ENCODE peak calls at places on chromosomes 11 and 22, in seven cellular contexts. G, F, Y, W, O, B and H are unnamed samples.

GRCh38 chr11:126410649-126411048 is 55.2 kb downstream of the ST3GAL4 start:
- DNase-seq in G (peak), F (no peak), Y (no peak), W (peak), O (no peak), B (no peak), H (no peak)

GRCh38 chr22:41273128-41273527 is 12.9 kb downstream of the RANGAP1 start:
- DNase-seq in G (no peak), F (no peak), Y (no peak), W (no peak), O (no peak), B (no peak), H (no peak)

GRCh38 chr22:27386186-27386585 is 415.4 kb downstream of the MN1 start:
- DNase-seq in G (no peak), F (no peak), Y (no peak), W (peak), O (no peak), B (no peak), H (no peak)

GRCh38 chr11:123145220-123145619 is 49.8 kb downstream of the CLMP start:
- DNase-seq in G (peak), F (no peak), Y (no peak), W (no peak), O (no peak), B (peak), H (no peak)

GRCh38 chr22:33639588-33640254 is 280.6 kb downstream of the LARGE1 start:
- DNase-seq in G (no peak), F (no peak), Y (no peak), W (no peak), O (no peak), B (no peak), H (no peak)

GRCh38 chr11:120629407-120629806 is 117.9 kb downstream of the GRIK4 start:
- DNase-seq in G (no peak), F (no peak), Y (no peak), W (no peak), O (no peak), B (no peak), H (no peak)

GRCh38 chr11:80816454-80816847 is 1375.6 kb upstream of the TENM4 start:
- DNase-seq in G (no peak), F (no peak), Y (no peak), W (no peak), O (no peak), B (no peak), H (no peak)

GRCh38 chr11:87804176-87804575 is 371.1 kb downstream of the RAB38 start:
- DNase-seq in G (no peak), F (no peak), Y (no peak), W (no peak), O (no peak), B (no peak), H (no peak)

GRCh38 chr11:72238492-72239295 is 5.3 kb downstream of the PHOX2A start:
- DNase-seq in G (no peak), F (peak), Y (no peak), W (no peak), O (peak), B (no peak), H (peak)

GRCh38 chr22:23534851-23535717 is 45.0 kb downstream of the IGLL1 start:
- DNase-seq in G (peak), F (no peak), Y (no peak), W (no peak), O (no peak), B (no peak), H (no peak)

GRCh38 chr11:23021287-23021863 is 161.1 kb upstream of the CCDC179 start:
- DNase-seq in G (no peak), F (no peak), Y (peak), W (no peak), O (peak), B (peak), H (peak)

GRCh38 chr11:9815486-9816136 is 151.7 kb downstream of the SWAP70 start:
- DNase-seq in G (no peak), F (no peak), Y (no peak), W (no peak), O (no peak), B (no peak), H (no peak)

GRCh38 chr11:119843760-119844330 is 114.8 kb upstream of the NECTIN1 start:
- DNase-seq in G (no peak), F (no peak), Y (no peak), W (no peak), O (no peak), B (no peak), H (no peak)

GRCh38 chr11:46936138-46937110 is at the start of gene CSTPP1:
- DNase-seq in G (peak), F (peak), Y (peak), W (peak), O (peak), B (peak), H (peak)

GRCh38 chr11:61675826-61676225 is 4.4 kb upstream of the DAGLA start:
- DNase-seq in G (peak), F (no peak), Y (no peak), W (no peak), O (no peak), B (no peak), H (no peak)

GRCh38 chr22:37259540-37260029 is 15.5 kb upstream of the RAC2 start:
- DNase-seq in G (no peak), F (no peak), Y (peak), W (no peak), O (peak), B (no peak), H (no peak)

GRCh38 chr11:36071917-36072500 is 128.1 kb downstream of the LDLRAD3 start:
- DNase-seq in G (no peak), F (no peak), Y (no peak), W (no peak), O (no peak), B (no peak), H (no peak)

GRCh38 chr11:10373929-10374328 is 69.1 kb downstream of the ADM start:
- DNase-seq in G (no peak), F (no peak), Y (no peak), W (no peak), O (no peak), B (no peak), H (no peak)

GRCh38 chr11:30522825-30523224 is 63.3 kb downstream of the MPPED2 start:
- DNase-seq in G (no peak), F (no peak), Y (no peak), W (no peak), O (peak), B (no peak), H (no peak)

GRCh38 chr11:126431401-126432064 is 76.0 kb downstream of the ST3GAL4 start:
- DNase-seq in G (peak), F (peak), Y (no peak), W (peak), O (no peak), B (no peak), H (no peak)

GRCh38 chr11:35951659-35952058 is 7.8 kb downstream of the LDLRAD3 start:
- DNase-seq in G (no peak), F (no peak), Y (no peak), W (no peak), O (no peak), B (no peak), H (no peak)

GRCh38 chr22:39136317-39136716 is 16.2 kb downstream of the CBX7 start:
- DNase-seq in G (no peak), F (no peak), Y (no peak), W (no peak), O (no peak), B (no peak), H (no peak)

GRCh38 chr11:131656839-131657211 is 286.4 kb downstream of the NTM start:
- DNase-seq in G (no peak), F (no peak), Y (no peak), W (no peak), O (peak), B (no peak), H (no peak)

GRCh38 chr11:118155781-118156530 is 3.3 kb upstream of the SCN4B start:
- DNase-seq in G (no peak), F (no peak), Y (no peak), W (no peak), O (no peak), B (no peak), H (no peak)

GRCh38 chr11:134033696-134034491 is 35.0 kb upstream of the JAM3 start:
- DNase-seq in G (peak), F (peak), Y (peak), W (peak), O (peak), B (peak), H (peak)

GRCh38 chr11:85694385-85694980 is 8.5 kb upstream of the CCDC89 start:
- DNase-seq in G (no peak), F (no peak), Y (no peak), W (no peak), O (no peak), B (no peak), H (peak)

GRCh38 chr11:44658451-44658850 is 68.3 kb upstream of the TSPAN18 start:
- DNase-seq in G (no peak), F (no peak), Y (peak), W (peak), O (peak), B (no peak), H (peak)

GRCh38 chr11:13603661-13604060 is 64.8 kb upstream of the FAR1 start:
- DNase-seq in G (no peak), F (no peak), Y (no peak), W (no peak), O (no peak), B (no peak), H (no peak)

GRCh38 chr11:13606701-13607100 is 61.8 kb upstream of the FAR1 start:
- DNase-seq in G (no peak), F (no peak), Y (no peak), W (no peak), O (no peak), B (no peak), H (no peak)

DNA sequence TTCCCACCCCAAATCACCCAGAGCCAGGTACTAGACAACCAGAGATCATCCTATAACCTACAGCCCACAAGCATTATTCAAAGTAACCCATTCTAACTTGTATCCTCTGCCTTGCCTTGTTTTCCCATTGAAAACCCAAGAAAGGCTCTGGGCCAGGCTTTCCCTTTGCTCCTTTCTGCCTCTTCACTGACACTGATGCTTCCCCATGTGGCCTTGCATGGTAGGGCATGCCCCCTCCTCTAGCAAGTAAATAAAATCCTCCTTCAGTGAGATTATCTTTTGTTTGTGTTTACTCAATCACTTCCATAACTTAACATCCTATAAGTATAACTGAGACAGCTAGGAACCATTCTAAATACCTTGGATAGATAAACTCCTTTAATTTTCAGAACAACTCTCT is 65.6 kb upstream of the FAR1 start:
- DNase-seq in G (no peak), F (no peak), Y (no peak), W (no peak), O (no peak), B (no peak), H (no peak)
- TF ChIP-seq CTCF in G (no peak), F (no peak), Y (no peak), W (no peak), O (peak), B (no peak), H (no peak)

DNA sequence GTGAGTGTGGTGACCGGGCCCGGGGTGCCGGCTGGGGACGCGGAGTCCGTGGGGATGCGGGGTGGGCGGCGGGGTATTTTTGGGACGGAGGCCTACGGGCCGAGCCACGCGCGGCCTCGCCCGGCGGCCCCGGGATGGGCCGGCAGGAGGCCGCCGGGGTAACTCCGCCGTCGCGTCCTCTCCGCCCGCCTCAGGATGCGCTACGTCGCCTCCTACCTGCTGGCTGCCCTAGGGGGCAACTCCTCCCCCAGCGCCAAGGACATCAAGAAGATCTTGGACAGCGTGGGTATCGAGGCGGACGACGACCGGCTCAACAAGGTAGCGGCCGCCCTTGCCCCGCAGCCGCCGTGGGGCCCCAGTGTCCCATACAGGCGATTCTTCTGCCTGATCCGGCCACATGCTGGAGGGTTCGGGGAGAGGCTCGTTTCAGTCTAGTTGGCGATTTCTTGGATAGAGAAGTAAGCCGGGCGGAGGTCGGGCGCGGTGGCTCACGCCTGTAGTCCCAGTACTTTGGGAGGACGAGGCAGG is 337 bp downstream of the RPLP2 start:
- DNase-seq in G (no peak), F (no peak), Y (no peak), W (no peak), O (no peak), B (no peak), H (no peak)
- TF ChIP-seq CTCF in G (no peak), F (no peak), Y (no peak), W (no peak), O (no peak), B (peak), H (no peak)

DNA sequence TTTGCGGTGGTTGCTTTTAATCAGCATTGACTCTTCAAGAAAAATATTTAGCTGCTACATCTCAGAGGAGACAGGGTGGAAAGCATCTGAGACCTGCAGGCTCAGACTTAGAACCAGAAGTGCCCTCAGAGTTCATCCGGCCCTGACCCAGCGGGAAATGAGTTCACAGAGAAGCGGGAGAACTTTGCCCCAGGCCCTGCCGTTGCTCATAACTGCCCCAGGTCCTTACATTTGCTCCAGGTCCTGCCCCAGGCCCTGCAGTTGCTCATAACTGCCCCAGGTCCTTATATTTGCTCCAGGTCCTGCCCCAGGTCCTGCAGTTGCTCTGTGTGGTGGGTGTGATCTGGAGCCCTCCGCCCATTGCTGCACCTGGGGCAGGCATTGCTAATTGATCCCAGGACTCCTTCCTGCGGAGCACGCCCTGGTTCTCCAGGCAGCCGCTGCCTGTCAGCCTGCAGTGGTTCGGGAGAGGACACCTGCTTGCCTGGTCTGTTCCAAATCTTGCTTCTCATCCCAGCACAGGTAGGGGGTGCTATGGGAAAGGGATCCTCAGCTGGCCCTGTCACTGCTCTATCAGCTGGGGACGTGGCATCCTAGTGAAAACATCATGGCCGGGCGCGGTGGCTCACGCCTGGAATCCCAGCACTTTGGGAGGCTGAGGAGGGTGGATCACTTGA is 58.1 kb upstream of the PPP6R3 start:
- DNase-seq in G (no peak), F (no peak), Y (no peak), W (no peak), O (no peak), B (no peak), H (no peak)
- TF ChIP-seq CTCF in G (no peak), F (no peak), Y (no peak), W (no peak), O (no peak), B (no peak), H (peak)

GRCh38 chr11:12214751-12215150 is 104.4 kb downstream of the MICAL2 start:
- DNase-seq in G (no peak), F (no peak), Y (no peak), W (no peak), O (no peak), B (no peak), H (no peak)
- TF ChIP-seq CTCF in G (no peak), F (no peak), Y (no peak), W (no peak), O (no peak), B (no peak), H (no peak)

DNA sequence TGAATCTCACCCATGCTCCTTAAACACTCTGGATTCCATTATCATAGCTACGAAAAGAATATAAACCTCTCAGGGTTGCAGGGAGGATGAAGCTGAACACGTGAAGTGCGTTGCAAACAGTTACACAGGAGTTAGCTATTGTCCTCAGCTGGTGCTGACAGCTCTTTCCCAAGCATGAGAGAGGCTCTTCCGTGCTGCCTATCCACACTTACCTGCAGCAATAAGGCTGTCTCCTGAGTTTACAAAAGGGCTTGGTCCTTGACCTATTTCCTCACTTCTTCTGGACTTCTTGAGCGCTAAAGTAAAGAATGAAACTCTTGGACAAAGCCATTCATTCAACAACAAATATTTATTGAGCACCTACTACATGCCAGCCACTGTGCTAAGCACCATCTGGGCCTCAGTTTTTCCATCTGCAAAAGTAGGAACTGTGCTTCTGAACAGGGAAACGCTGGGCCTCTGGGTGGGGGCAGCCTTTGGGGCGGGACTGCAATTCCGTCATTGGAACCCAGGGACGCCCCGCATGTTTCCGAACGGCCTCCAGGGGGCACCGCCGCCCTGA is 749 bp upstream of the ARL2 start:
- DNase-seq in G (peak), F (peak), Y (peak), W (peak), O (peak), B (peak), H (peak)
- TF ChIP-seq CTCF in G (peak), F (no peak), Y (no peak), W (peak), O (peak), B (peak), H (peak)

GRCh38 chr11:96185220-96185768 is 157.7 kb downstream of the MAML2 start:
- DNase-seq in G (no peak), F (no peak), Y (no peak), W (no peak), O (no peak), B (no peak), H (peak)
- TF ChIP-seq CTCF in G (no peak), F (no peak), Y (no peak), W (no peak), O (no peak), B (no peak), H (peak)

DNA sequence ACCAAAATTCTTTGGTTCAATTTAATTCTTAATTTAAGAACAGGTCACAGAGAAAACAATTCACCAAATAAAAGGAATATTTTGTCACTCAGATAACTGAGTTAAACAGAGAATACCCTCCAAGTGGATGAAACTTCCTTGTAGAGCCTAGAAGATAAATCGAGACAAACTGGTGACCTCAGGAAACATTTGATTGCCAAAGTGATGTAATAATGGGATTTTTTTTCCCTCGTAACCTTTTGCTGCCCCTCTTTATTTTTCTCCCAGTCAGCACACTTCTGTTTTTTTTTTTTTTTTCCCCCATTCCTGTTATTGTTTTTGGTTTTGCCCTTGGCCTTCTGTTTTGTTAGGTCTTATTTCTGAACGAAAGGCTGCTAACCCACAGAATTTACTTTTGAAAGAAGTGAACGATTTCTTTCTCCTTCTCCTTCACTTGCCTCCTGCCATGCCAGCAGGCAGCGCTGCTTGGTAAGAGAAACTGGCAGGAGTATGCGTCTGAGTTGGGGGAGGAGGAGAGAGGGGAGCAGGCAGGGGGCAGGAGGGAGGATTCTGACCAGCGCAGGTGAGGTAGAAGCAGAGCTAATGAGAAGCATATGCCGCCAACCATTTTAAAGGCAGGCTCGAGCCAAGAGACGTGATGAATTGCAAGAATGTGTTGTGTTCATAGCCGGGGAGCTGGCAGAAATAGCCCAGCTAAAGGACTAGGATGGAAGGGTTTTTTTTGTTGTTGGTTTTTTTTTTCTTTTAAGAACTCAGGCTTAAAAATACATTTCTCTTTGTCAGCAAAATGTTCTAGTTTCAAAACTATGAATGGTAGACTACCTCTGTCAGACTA is 121.9 kb upstream of the MTMR2 start:
- DNase-seq in G (no peak), F (no peak), Y (peak), W (peak), O (peak), B (peak), H (no peak)
- TF ChIP-seq CTCF in G (no peak), F (no peak), Y (no peak), W (no peak), O (no peak), B (peak), H (no peak)

DNA sequence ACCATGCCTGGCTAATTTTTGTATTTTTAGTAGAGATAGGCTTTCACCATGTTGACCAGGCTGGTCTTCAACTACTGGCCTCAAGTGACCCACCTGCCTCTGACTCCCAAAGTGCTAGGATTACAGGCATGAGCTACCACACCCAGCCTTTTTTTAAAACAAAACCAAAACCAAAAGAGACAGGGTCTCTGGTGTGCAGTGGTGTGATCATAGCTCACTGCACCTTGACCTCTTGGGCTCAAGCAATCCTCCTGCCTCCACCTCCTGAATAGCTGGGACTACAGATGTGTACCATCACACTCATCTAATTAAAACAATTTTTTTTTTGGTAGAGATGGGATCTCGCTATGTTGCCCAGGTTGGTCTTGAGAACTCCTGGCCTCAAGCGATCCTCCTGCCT is 77.7 kb downstream of the PTPRJ start:
- DNase-seq in G (no peak), F (no peak), Y (no peak), W (no peak), O (no peak), B (no peak), H (no peak)
- TF ChIP-seq CTCF in G (no peak), F (no peak), Y (no peak), W (no peak), O (no peak), B (no peak), H (no peak)